ENCODE peak calls at places on chromosome 18, in seven cellular contexts. M is Caco-2; Y is CD8-positive, alpha-beta memory T cell; I is activated T-helper 2 cell treated with anti-CD3 and anti-CD28 coated beads, Interferon-gamma antibody, Interleukin-2, Interleukin-4, amounts not matched to agents 10 μg/mL and 5 μg/mL and 100 μg/mL, durations not matched to agents 14 hours and 24 hours and 36 hours; O is astrocyte of the spinal cord; S is amniotic epithelial cell; W is endothelial cell. A is an unnamed sample.
A peak's percentile ranks its signal among the peaks of the same experiment; 100 is the strongest.

GRCh38 chr18:67665266-67665665 is 148.7 kb upstream of the DSEL start:
- DNase-seq in O (peak; percentile 34), M (no peak), W (no peak), I (no peak), Y (no peak), S (peak; percentile 59), A (peak; percentile 68)

GRCh38 chr18:25373443-25373842 is 21.5 kb upstream of the ZNF521 start:
- DNase-seq in W (no peak), I (no peak), Y (no peak), S (no peak), M (no peak), O (no peak), A (no peak)

GRCh38 chr18:73895701-73896100 is 251.9 kb downstream of the FBXO15 start:
- DNase-seq in Y (no peak), W (no peak), O (no peak), S (no peak), M (no peak), I (no peak), A (no peak)

GRCh38 chr18:78778651-78779050 is 201.0 kb upstream of the SALL3 start:
- DNase-seq in Y (no peak), I (no peak), O (no peak), M (no peak), S (no peak), W (no peak), A (peak; percentile 37)

GRCh38 chr18:3499498-3499897 is 49.5 kb downstream of the TGIF1 start:
- DNase-seq in O (no peak), Y (no peak), W (peak; percentile 18), I (no peak), M (no peak), S (no peak), A (no peak)

GRCh38 chr18:74299162-74299561 is 7.4 kb upstream of the CYB5A start:
- DNase-seq in M (no peak), O (no peak), W (no peak), Y (no peak), S (no peak), I (no peak), A (no peak)

GRCh38 chr18:78721986-78722385 is 257.6 kb upstream of the SALL3 start:
- DNase-seq in W (no peak), I (no peak), S (no peak), Y (no peak), O (no peak), M (no peak), A (no peak)

GRCh38 chr18:49569701-49570100 is 7.8 kb downstream of the LIPG start:
- DNase-seq in Y (no peak), I (no peak), O (no peak), M (no peak), S (no peak), W (no peak), A (no peak)

GRCh38 chr18:26863921-26864497 is 1.5 kb downstream of the AQP4 start:
- DNase-seq in Y (no peak), S (no peak), W (no peak), M (no peak), I (no peak), O (no peak), A (no peak)

GRCh38 chr18:22683196-22683676 is 249.9 kb upstream of the RBBP8 start:
- DNase-seq in S (peak; percentile 100), Y (no peak), W (no peak), I (no peak), M (peak; percentile 89), O (peak; percentile 95), A (peak; percentile 6)

GRCh38 chr18:59873616-59874015 is 26.2 kb upstream of the PMAIP1 start:
- DNase-seq in I (no peak), Y (no peak), M (no peak), S (no peak), O (no peak), W (no peak), A (peak; percentile 59)

GRCh38 chr18:8333961-8334360 is 275.3 kb upstream of the RAB12 start:
- DNase-seq in I (no peak), Y (no peak), O (no peak), S (no peak), W (no peak), M (no peak), A (no peak)

GRCh38 chr18:30971338-30971956 is 71.1 kb downstream of the DSC3 start:
- DNase-seq in Y (no peak), O (peak; percentile 57), M (no peak), W (no peak), S (peak; percentile 32), I (no peak), A (no peak)

GRCh38 chr18:10560457-10561045 is 34.7 kb downstream of the NAPG start:
- DNase-seq in W (peak; percentile 80), Y (peak; percentile 37), M (peak; percentile 69), O (peak; percentile 72), I (peak; percentile 31), S (peak; percentile 63), A (peak; percentile 89)

GRCh38 chr18:2857491-2858063 is 10.8 kb downstream of the EMILIN2 start:
- DNase-seq in O (peak; percentile 53), Y (no peak), M (no peak), S (peak; percentile 100), I (no peak), W (no peak), A (peak; percentile 90)

GRCh38 chr18:52903858-52904257 is 563.9 kb downstream of the DCC start:
- DNase-seq in S (no peak), M (no peak), Y (no peak), W (peak; percentile 58), O (peak; percentile 5), I (no peak), A (no peak)

GRCh38 chr18:39523281-39523680 is 1957.7 kb upstream of the CELF4 start:
- DNase-seq in I (no peak), S (peak; percentile 52), W (no peak), Y (no peak), O (peak; percentile 22), M (peak; percentile 52), A (no peak)

GRCh38 chr18:25827961-25828561 is 262.4 kb downstream of the SS18 start:
- DNase-seq in M (peak; percentile 29), O (peak; percentile 30), W (no peak), I (no peak), Y (no peak), S (peak; percentile 80), A (no peak)

GRCh38 chr18:666628-667027 is 9.2 kb downstream of the TYMS start:
- DNase-seq in O (no peak), W (no peak), I (no peak), S (no peak), Y (no peak), M (no peak), A (no peak)

GRCh38 chr18:9328776-9329175 is 5.8 kb upstream of the TWSG1 start:
- DNase-seq in I (no peak), Y (no peak), W (no peak), S (no peak), M (no peak), O (no peak), A (peak; percentile 52)

GRCh38 chr18:79439201-79440023 is 43.7 kb downstream of the NFATC1 start:
- DNase-seq in W (no peak), Y (peak; percentile 50), O (peak; percentile 42), M (no peak), S (peak; percentile 77), I (no peak), A (peak; percentile 87)

GRCh38 chr18:35296079-35296478 is 6.0 kb upstream of the ZSCAN30 start:
- DNase-seq in S (no peak), O (no peak), Y (no peak), I (no peak), M (no peak), W (no peak), A (no peak)

GRCh38 chr18:55900380-55900779 is 312.4 kb upstream of the TCF4 start:
- DNase-seq in M (no peak), S (no peak), W (no peak), O (peak; percentile 57), I (no peak), Y (no peak), A (no peak)

GRCh38 chr18:9823805-9824473 is 61.8 kb upstream of the TXNDC2 start:
- DNase-seq in S (peak; percentile 93), O (peak; percentile 87), W (no peak), I (no peak), M (no peak), Y (no peak), A (no peak)

GRCh38 chr18:13611616-13612110 is 114.7 kb downstream of the FAM210A start:
- DNase-seq in M (no peak), O (peak; percentile 45), W (peak; percentile 25), S (no peak), I (no peak), Y (no peak), A (no peak)

GRCh38 chr18:9290171-9290570 is 44.4 kb upstream of the TWSG1 start:
- DNase-seq in I (no peak), O (no peak), W (no peak), M (no peak), Y (no peak), S (no peak), A (no peak)

GRCh38 chr18:31830686-31831085 is 70.0 kb upstream of the SLC25A52 start:
- DNase-seq in I (no peak), M (no peak), Y (no peak), S (no peak), W (no peak), O (no peak), A (no peak)

GRCh38 chr18:80176334-80177080 is 67.4 kb downstream of the ADNP2 start:
- DNase-seq in M (no peak), O (no peak), W (no peak), I (no peak), S (no peak), Y (no peak), A (peak; percentile 79)

GRCh38 chr18:48847807-48848486 is 102.8 kb downstream of the SMAD7 start:
- DNase-seq in S (no peak), M (no peak), Y (no peak), I (no peak), W (no peak), O (no peak), A (peak; percentile 62)

GRCh38 chr18:52936931-52937330 is 596.9 kb downstream of the DCC start:
- DNase-seq in M (no peak), O (peak; percentile 65), W (no peak), I (no peak), S (no peak), Y (no peak), A (no peak)

GRCh38 chr18:23682472-23682871 is 6.8 kb upstream of the LAMA3 start:
- DNase-seq in Y (no peak), S (no peak), O (no peak), W (no peak), M (no peak), I (no peak), A (no peak)

GRCh38 chr18:27748336-27748735 is 428.6 kb downstream of the CDH2 start:
- DNase-seq in W (no peak), O (no peak), I (no peak), S (no peak), M (no peak), Y (no peak), A (no peak)